ENCODE peak calls at places on chromosomes 3 and 15, in six cellular contexts. One of them, this sample, is unnamed.

GRCh38 chr3:175778994-175779393 is 919.9 kb downstream of the NAALADL2 start:
- DNase-seq in kidney: no peak
- DNase-seq in fibroblast of pulmonary artery: no peak
- DNase-seq in GM23338: no peak
- DNase-seq in GM12864: no peak
- DNase-seq in bronchial epithelial cell: no peak
- DNase-seq in this sample: no peak

GRCh38 chr3:104190681-104191080 is 1176.0 kb upstream of the ALCAM start:
- DNase-seq in GM23338: peak
- DNase-seq in GM12864: no peak
- DNase-seq in kidney: no peak
- DNase-seq in bronchial epithelial cell: no peak
- DNase-seq in fibroblast of pulmonary artery: no peak
- DNase-seq in this sample: no peak

GRCh38 chr3:128346562-128346961 is 120.1 kb downstream of the DNAJB8 start:
- DNase-seq in GM12864: no peak
- DNase-seq in bronchial epithelial cell: no peak
- DNase-seq in kidney: no peak
- DNase-seq in GM23338: no peak
- DNase-seq in fibroblast of pulmonary artery: no peak
- DNase-seq in this sample: no peak

GRCh38 chr15:84968301-84968700 is 13.4 kb upstream of the PDE8A start:
- DNase-seq in GM12864: no peak
- DNase-seq in bronchial epithelial cell: no peak
- DNase-seq in fibroblast of pulmonary artery: no peak
- DNase-seq in GM23338: no peak
- DNase-seq in kidney: no peak
- DNase-seq in this sample: no peak

GRCh38 chr3:129320261-129320660 is 41.6 kb downstream of the HMCES start:
- DNase-seq in bronchial epithelial cell: no peak
- DNase-seq in GM12864: no peak
- DNase-seq in GM23338: no peak
- DNase-seq in fibroblast of pulmonary artery: no peak
- DNase-seq in kidney: no peak
- DNase-seq in this sample: no peak

GRCh38 chr3:149936812-149937230 is 33.9 kb downstream of the PFN2 start:
- DNase-seq in GM23338: peak
- DNase-seq in bronchial epithelial cell: peak
- DNase-seq in GM12864: peak
- DNase-seq in kidney: peak
- DNase-seq in fibroblast of pulmonary artery: peak
- DNase-seq in this sample: peak

GRCh38 chr15:74180689-74181602 is 7.4 kb downstream of the ISLR start:
- DNase-seq in bronchial epithelial cell: no peak
- DNase-seq in fibroblast of pulmonary artery: no peak
- DNase-seq in GM23338: no peak
- DNase-seq in GM12864: no peak
- DNase-seq in kidney: peak
- DNase-seq in this sample: no peak

GRCh38 chr3:126816956-126817777 is 113.1 kb downstream of the CHCHD6 start:
- DNase-seq in fibroblast of pulmonary artery: peak
- DNase-seq in kidney: no peak
- DNase-seq in GM23338: peak
- DNase-seq in GM12864: no peak
- DNase-seq in bronchial epithelial cell: no peak
- DNase-seq in this sample: peak

GRCh38 chr3:47385796-47386195 is 5.0 kb downstream of the PTPN23 start:
- DNase-seq in GM12864: no peak
- DNase-seq in fibroblast of pulmonary artery: no peak
- DNase-seq in kidney: no peak
- DNase-seq in GM23338: no peak
- DNase-seq in bronchial epithelial cell: no peak
- DNase-seq in this sample: peak

GRCh38 chr3:97360804-97361203 is 403.8 kb upstream of the ARL6 start:
- DNase-seq in fibroblast of pulmonary artery: no peak
- DNase-seq in GM12864: no peak
- DNase-seq in kidney: no peak
- DNase-seq in bronchial epithelial cell: no peak
- DNase-seq in GM23338: peak
- DNase-seq in this sample: no peak

GRCh38 chr15:75929799-75930565 is 26.3 kb downstream of the FBXO22 start:
- DNase-seq in GM23338: no peak
- DNase-seq in fibroblast of pulmonary artery: no peak
- DNase-seq in GM12864: no peak
- DNase-seq in bronchial epithelial cell: no peak
- DNase-seq in kidney: no peak
- DNase-seq in this sample: no peak

GRCh38 chr15:80251505-80252280 is at the start of gene CTXND1:
- DNase-seq in kidney: no peak
- DNase-seq in GM12864: no peak
- DNase-seq in bronchial epithelial cell: no peak
- DNase-seq in fibroblast of pulmonary artery: no peak
- DNase-seq in GM23338: peak
- DNase-seq in this sample: no peak

GRCh38 chr3:119235151-119235550 is 5.5 kb downstream of the B4GALT4 start:
- DNase-seq in GM23338: no peak
- DNase-seq in GM12864: no peak
- DNase-seq in fibroblast of pulmonary artery: peak
- DNase-seq in kidney: no peak
- DNase-seq in bronchial epithelial cell: peak
- DNase-seq in this sample: peak

GRCh38 chr3:10370429-10370828 is 49.5 kb upstream of the SEC13 start:
- DNase-seq in kidney: no peak
- DNase-seq in GM23338: no peak
- DNase-seq in fibroblast of pulmonary artery: peak
- DNase-seq in GM12864: no peak
- DNase-seq in bronchial epithelial cell: peak
- DNase-seq in this sample: peak

DNA sequence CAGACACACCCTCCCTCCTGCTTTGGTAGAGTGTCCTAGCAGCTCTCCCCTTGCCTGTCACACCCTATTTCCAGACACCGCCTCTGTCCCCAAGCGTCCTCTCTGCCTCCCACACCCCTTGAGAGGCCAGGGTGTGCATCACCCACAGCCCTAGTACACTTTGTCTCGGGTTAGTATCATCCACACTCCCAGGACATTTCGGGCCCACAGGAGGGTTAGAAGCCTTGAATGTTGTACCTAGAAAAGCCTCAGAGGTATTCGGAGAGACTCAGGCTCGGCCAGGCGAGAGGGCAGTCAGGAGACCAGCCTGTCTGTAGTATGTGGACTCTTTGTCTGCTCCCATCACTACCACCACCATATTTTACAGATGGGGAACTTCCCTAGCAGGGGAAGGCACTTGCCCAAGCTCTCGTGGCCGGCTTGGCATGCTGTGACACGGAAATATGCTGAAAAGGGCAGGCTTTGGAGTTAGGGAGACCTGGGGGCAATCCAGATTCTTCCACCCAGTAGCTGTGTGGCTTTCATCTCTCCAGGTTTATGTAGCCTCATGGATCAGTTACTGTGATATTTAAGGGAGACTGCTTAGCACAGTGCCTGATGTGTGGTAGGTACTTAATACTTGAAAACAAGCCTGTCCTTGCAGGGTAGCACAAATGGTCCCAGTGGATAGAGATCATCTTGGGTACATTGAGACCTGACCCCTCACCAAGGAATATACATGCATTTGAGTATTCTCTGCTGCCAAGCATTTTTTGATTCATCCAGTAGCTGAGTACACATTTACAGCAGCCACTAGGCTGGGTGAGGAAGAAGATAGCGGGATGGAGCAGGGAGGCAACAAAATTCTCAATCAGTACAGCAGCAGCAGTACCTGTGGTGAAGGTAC is 1.4 kb downstream of the TMEM43 start:
- DNase-seq in GM12864: no peak
- DNase-seq in kidney: peak
- DNase-seq in bronchial epithelial cell: no peak
- DNase-seq in GM23338: no peak
- DNase-seq in fibroblast of pulmonary artery: no peak
- DNase-seq in this sample: no peak
- H3K4me3 ChIP-seq in GM12864: peak
- H3K4me3 ChIP-seq in kidney: peak
- H3K4me3 ChIP-seq in bronchial epithelial cell: peak
- H3K4me3 ChIP-seq in GM23338: peak
- H3K4me3 ChIP-seq in fibroblast of pulmonary artery: peak
- H3K4me3 ChIP-seq in this sample: peak

GRCh38 chr3:84946240-84946639 is 12.5 kb upstream of the CADM2 start:
- DNase-seq in GM12864: no peak
- DNase-seq in bronchial epithelial cell: peak
- DNase-seq in GM23338: peak
- DNase-seq in kidney: no peak
- DNase-seq in fibroblast of pulmonary artery: no peak
- DNase-seq in this sample: no peak

GRCh38 chr3:84943379-84943778 is 15.4 kb upstream of the CADM2 start:
- DNase-seq in kidney: no peak
- DNase-seq in GM12864: no peak
- DNase-seq in bronchial epithelial cell: no peak
- DNase-seq in fibroblast of pulmonary artery: no peak
- DNase-seq in GM23338: peak
- DNase-seq in this sample: no peak
- TF ChIP-seq CTCF in kidney: no peak
- TF ChIP-seq CTCF in GM12864: peak
- TF ChIP-seq CTCF in bronchial epithelial cell: no peak
- TF ChIP-seq CTCF in fibroblast of pulmonary artery: no peak
- TF ChIP-seq CTCF in GM23338: peak
- TF ChIP-seq CTCF in this sample: no peak

DNA sequence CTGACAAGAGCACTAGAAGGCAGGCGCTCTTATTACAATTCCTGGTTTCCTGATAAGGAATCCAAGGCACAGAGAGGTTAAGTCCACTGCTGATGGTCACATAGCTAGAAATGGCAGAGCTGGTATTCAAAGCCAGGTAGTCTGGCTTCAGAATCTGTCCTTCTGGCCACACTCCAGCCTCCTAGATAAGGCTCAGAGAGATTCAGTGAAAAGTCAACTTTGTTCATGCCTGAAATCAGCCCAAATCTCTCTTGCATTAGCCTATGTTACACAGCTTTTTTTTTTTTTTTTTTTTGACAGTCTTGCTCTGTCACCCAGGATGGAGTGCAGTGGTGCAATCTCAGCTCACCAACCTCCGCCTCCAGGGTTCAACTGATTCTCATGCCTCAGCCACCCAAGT is 21.1 kb upstream of the CMTM8 start:
- DNase-seq in GM23338: no peak
- DNase-seq in kidney: no peak
- DNase-seq in GM12864: no peak
- DNase-seq in fibroblast of pulmonary artery: no peak
- DNase-seq in bronchial epithelial cell: no peak
- DNase-seq in this sample: no peak
- H3K4me3 ChIP-seq in GM23338: no peak
- H3K4me3 ChIP-seq in kidney: no peak
- H3K4me3 ChIP-seq in GM12864: no peak
- H3K4me3 ChIP-seq in fibroblast of pulmonary artery: no peak
- H3K4me3 ChIP-seq in bronchial epithelial cell: no peak
- H3K4me3 ChIP-seq in this sample: no peak

GRCh38 chr3:195558602-195559001 is 15.5 kb upstream of the PPP1R2 start:
- DNase-seq in GM23338: peak
- DNase-seq in GM12864: no peak
- DNase-seq in bronchial epithelial cell: peak
- DNase-seq in kidney: no peak
- DNase-seq in fibroblast of pulmonary artery: peak
- DNase-seq in this sample: peak

GRCh38 chr3:195557327-195557726 is 14.2 kb upstream of the PPP1R2 start:
- DNase-seq in fibroblast of pulmonary artery: no peak
- DNase-seq in GM23338: no peak
- DNase-seq in bronchial epithelial cell: no peak
- DNase-seq in kidney: no peak
- DNase-seq in GM12864: no peak
- DNase-seq in this sample: no peak

GRCh38 chr3:195555110-195555509 is 12.0 kb upstream of the PPP1R2 start:
- DNase-seq in bronchial epithelial cell: no peak
- DNase-seq in GM12864: no peak
- DNase-seq in GM23338: peak
- DNase-seq in fibroblast of pulmonary artery: no peak
- DNase-seq in kidney: no peak
- DNase-seq in this sample: no peak

GRCh38 chr3:195554458-195554857 is 11.3 kb upstream of the PPP1R2 start:
- DNase-seq in GM23338: no peak
- DNase-seq in fibroblast of pulmonary artery: no peak
- DNase-seq in GM12864: no peak
- DNase-seq in bronchial epithelial cell: no peak
- DNase-seq in kidney: no peak
- DNase-seq in this sample: no peak

DNA sequence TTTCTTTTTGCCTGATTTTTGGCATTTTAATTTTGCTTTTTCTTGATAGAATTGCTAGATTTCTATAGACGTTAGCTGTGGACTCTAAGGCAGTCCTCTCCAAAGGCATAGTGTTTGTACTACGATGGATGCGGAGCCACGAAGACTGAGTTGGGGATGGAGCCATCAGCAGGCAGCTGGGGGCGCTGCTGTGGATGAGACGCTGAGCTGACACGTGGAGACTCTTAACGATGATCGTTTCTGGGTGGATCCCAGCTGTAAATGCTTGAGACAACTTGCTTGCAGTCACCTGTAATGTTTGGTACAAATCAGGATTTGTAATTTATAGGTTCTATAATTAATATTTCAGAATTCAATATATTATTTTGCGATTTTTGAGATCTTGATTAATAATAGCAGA is 13.3 kb upstream of the PPP1R2 start:
- DNase-seq in GM12864: no peak
- DNase-seq in kidney: no peak
- DNase-seq in bronchial epithelial cell: no peak
- DNase-seq in GM23338: peak
- DNase-seq in fibroblast of pulmonary artery: peak
- DNase-seq in this sample: peak
- TF ChIP-seq CTCF in GM12864: peak
- TF ChIP-seq CTCF in kidney: no peak
- TF ChIP-seq CTCF in bronchial epithelial cell: peak
- TF ChIP-seq CTCF in GM23338: peak
- TF ChIP-seq CTCF in fibroblast of pulmonary artery: peak
- TF ChIP-seq CTCF in this sample: peak

DNA sequence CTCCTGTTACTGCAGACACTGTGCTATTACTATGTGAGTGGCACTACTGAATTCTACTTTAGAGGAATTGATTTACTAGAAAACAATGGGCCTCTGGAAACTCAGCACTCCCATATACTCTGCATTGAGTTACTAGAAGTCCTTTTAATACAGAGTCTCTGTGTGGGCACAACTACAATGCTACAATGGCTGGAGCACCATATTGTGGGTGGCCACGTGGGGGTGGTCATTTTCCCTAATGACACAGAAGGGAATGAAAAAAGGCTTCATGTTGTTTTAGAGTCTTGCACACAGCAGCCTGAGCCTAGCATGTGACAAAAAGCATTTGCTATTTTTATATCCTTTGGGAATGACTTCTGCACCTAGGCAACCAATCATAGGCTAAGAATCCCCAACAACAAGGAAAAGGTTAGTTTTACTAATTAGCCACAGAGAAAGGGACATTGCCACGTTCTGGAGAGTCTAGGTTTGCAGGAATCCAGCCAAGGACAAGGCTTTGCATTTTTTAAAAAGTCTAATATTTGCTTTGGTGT is 120.6 kb downstream of the PPM1L start:
- DNase-seq in kidney: no peak
- DNase-seq in fibroblast of pulmonary artery: no peak
- DNase-seq in bronchial epithelial cell: no peak
- DNase-seq in GM23338: no peak
- DNase-seq in GM12864: no peak
- DNase-seq in this sample: no peak
- H3K4me3 ChIP-seq in kidney: no peak
- H3K4me3 ChIP-seq in fibroblast of pulmonary artery: no peak
- H3K4me3 ChIP-seq in bronchial epithelial cell: no peak
- H3K4me3 ChIP-seq in GM23338: no peak
- H3K4me3 ChIP-seq in GM12864: no peak
- H3K4me3 ChIP-seq in this sample: no peak

GRCh38 chr3:100709840-100710235 is 544 bp downstream of the TFG start:
- DNase-seq in bronchial epithelial cell: peak
- DNase-seq in GM12864: no peak
- DNase-seq in kidney: peak
- DNase-seq in GM23338: peak
- DNase-seq in fibroblast of pulmonary artery: peak
- DNase-seq in this sample: peak
- TF ChIP-seq CTCF in bronchial epithelial cell: peak
- TF ChIP-seq CTCF in GM12864: no peak
- TF ChIP-seq CTCF in kidney: no peak
- TF ChIP-seq CTCF in GM23338: no peak
- TF ChIP-seq CTCF in fibroblast of pulmonary artery: no peak
- TF ChIP-seq CTCF in this sample: no peak